ENCODE peak calls at places on chromosome 14, in seven cellular contexts. One of them, this sample, is unnamed.

GRCh38 chr14:78088941-78089340 is 81.2 kb upstream of the NRXN3 start:
- DNase-seq in lower lobe of right lung: no peak
- DNase-seq in colonic mucosa: no peak
- DNase-seq in left ventricle myocardium inferior: no peak
- DNase-seq in SJCRH30: peak
- DNase-seq in astrocyte: no peak
- DNase-seq in sigmoid colon: no peak
- DNase-seq in this sample: no peak

GRCh38 chr14:67623114-67623513 is 3.4 kb downstream of the ARG2 start:
- DNase-seq in colonic mucosa: no peak
- DNase-seq in sigmoid colon: no peak
- DNase-seq in astrocyte: peak
- DNase-seq in SJCRH30: no peak
- DNase-seq in lower lobe of right lung: no peak
- DNase-seq in left ventricle myocardium inferior: no peak
- DNase-seq in this sample: no peak

GRCh38 chr14:85535916-85536834 is 6.2 kb downstream of the FLRT2 start:
- DNase-seq in sigmoid colon: no peak
- DNase-seq in astrocyte: peak
- DNase-seq in SJCRH30: no peak
- DNase-seq in colonic mucosa: no peak
- DNase-seq in left ventricle myocardium inferior: no peak
- DNase-seq in lower lobe of right lung: no peak
- DNase-seq in this sample: no peak

GRCh38 chr14:68367444-68368014 is 425.3 kb downstream of the ZFP36L1 start:
- DNase-seq in colonic mucosa: no peak
- DNase-seq in lower lobe of right lung: no peak
- DNase-seq in left ventricle myocardium inferior: no peak
- DNase-seq in SJCRH30: no peak
- DNase-seq in astrocyte: peak
- DNase-seq in sigmoid colon: no peak
- DNase-seq in this sample: no peak

GRCh38 chr14:46487582-46488350 is 163.8 kb downstream of the RPL10L start:
- DNase-seq in left ventricle myocardium inferior: no peak
- DNase-seq in astrocyte: no peak
- DNase-seq in sigmoid colon: no peak
- DNase-seq in lower lobe of right lung: no peak
- DNase-seq in SJCRH30: no peak
- DNase-seq in colonic mucosa: no peak
- DNase-seq in this sample: no peak

GRCh38 chr14:96481731-96482314 is 20.4 kb upstream of the PAPOLA start:
- DNase-seq in left ventricle myocardium inferior: no peak
- DNase-seq in astrocyte: no peak
- DNase-seq in sigmoid colon: no peak
- DNase-seq in colonic mucosa: no peak
- DNase-seq in lower lobe of right lung: no peak
- DNase-seq in SJCRH30: no peak
- DNase-seq in this sample: no peak

GRCh38 chr14:90959344-90959743 is 101.1 kb downstream of the RPS6KA5 start:
- DNase-seq in colonic mucosa: no peak
- DNase-seq in sigmoid colon: no peak
- DNase-seq in astrocyte: no peak
- DNase-seq in lower lobe of right lung: no peak
- DNase-seq in left ventricle myocardium inferior: no peak
- DNase-seq in SJCRH30: no peak
- DNase-seq in this sample: no peak

GRCh38 chr14:94052662-94053061 is 26.5 kb downstream of the OTUB2 start:
- DNase-seq in colonic mucosa: no peak
- DNase-seq in left ventricle myocardium inferior: no peak
- DNase-seq in astrocyte: no peak
- DNase-seq in sigmoid colon: no peak
- DNase-seq in lower lobe of right lung: no peak
- DNase-seq in SJCRH30: no peak
- DNase-seq in this sample: no peak

GRCh38 chr14:94129111-94129757 is at the start of gene IFI27L2:
- DNase-seq in colonic mucosa: peak
- DNase-seq in sigmoid colon: peak
- DNase-seq in left ventricle myocardium inferior: peak
- DNase-seq in SJCRH30: peak
- DNase-seq in lower lobe of right lung: peak
- DNase-seq in astrocyte: peak
- DNase-seq in this sample: peak

GRCh38 chr14:103085106-103086091 is 1.4 kb downstream of the LBHD2 start:
- DNase-seq in astrocyte: no peak
- DNase-seq in sigmoid colon: no peak
- DNase-seq in left ventricle myocardium inferior: no peak
- DNase-seq in SJCRH30: no peak
- DNase-seq in colonic mucosa: no peak
- DNase-seq in lower lobe of right lung: no peak
- DNase-seq in this sample: no peak

GRCh38 chr14:54450535-54450934 is 9.4 kb upstream of the CNIH1 start:
- DNase-seq in sigmoid colon: no peak
- DNase-seq in astrocyte: peak
- DNase-seq in left ventricle myocardium inferior: no peak
- DNase-seq in lower lobe of right lung: peak
- DNase-seq in SJCRH30: no peak
- DNase-seq in colonic mucosa: no peak
- DNase-seq in this sample: no peak

GRCh38 chr14:67674480-67675218 is at the start of gene VTI1B:
- DNase-seq in sigmoid colon: peak
- DNase-seq in SJCRH30: peak
- DNase-seq in left ventricle myocardium inferior: peak
- DNase-seq in colonic mucosa: peak
- DNase-seq in astrocyte: peak
- DNase-seq in lower lobe of right lung: peak
- DNase-seq in this sample: peak

GRCh38 chr14:67526676-67527459 is 6.2 kb upstream of the PLEKHH1 start:
- DNase-seq in astrocyte: peak
- DNase-seq in SJCRH30: peak
- DNase-seq in left ventricle myocardium inferior: no peak
- DNase-seq in colonic mucosa: peak
- DNase-seq in sigmoid colon: no peak
- DNase-seq in lower lobe of right lung: no peak
- DNase-seq in this sample: peak

GRCh38 chr14:105858676-105859025 is 332.3 kb downstream of the TMEM121 start:
- DNase-seq in SJCRH30: no peak
- DNase-seq in sigmoid colon: no peak
- DNase-seq in lower lobe of right lung: peak
- DNase-seq in left ventricle myocardium inferior: peak
- DNase-seq in colonic mucosa: no peak
- DNase-seq in astrocyte: no peak
- DNase-seq in this sample: peak

GRCh38 chr14:37081220-37081619 is 91.2 kb downstream of the SLC25A21 start:
- DNase-seq in lower lobe of right lung: no peak
- DNase-seq in astrocyte: peak
- DNase-seq in colonic mucosa: no peak
- DNase-seq in SJCRH30: no peak
- DNase-seq in left ventricle myocardium inferior: no peak
- DNase-seq in sigmoid colon: no peak
- DNase-seq in this sample: no peak

GRCh38 chr14:98082833-98083232 is 1189.2 kb downstream of the BCL11B start:
- DNase-seq in lower lobe of right lung: no peak
- DNase-seq in colonic mucosa: no peak
- DNase-seq in left ventricle myocardium inferior: no peak
- DNase-seq in SJCRH30: no peak
- DNase-seq in astrocyte: no peak
- DNase-seq in sigmoid colon: no peak
- DNase-seq in this sample: no peak

GRCh38 chr14:102033241-102033640 is 53.6 kb downstream of the HSP90AA1 start:
- DNase-seq in astrocyte: no peak
- DNase-seq in colonic mucosa: no peak
- DNase-seq in lower lobe of right lung: no peak
- DNase-seq in SJCRH30: no peak
- DNase-seq in sigmoid colon: no peak
- DNase-seq in left ventricle myocardium inferior: no peak
- DNase-seq in this sample: no peak

GRCh38 chr14:98163285-98163741 is 1108.7 kb downstream of the BCL11B start:
- DNase-seq in colonic mucosa: no peak
- DNase-seq in astrocyte: no peak
- DNase-seq in lower lobe of right lung: no peak
- DNase-seq in sigmoid colon: no peak
- DNase-seq in left ventricle myocardium inferior: no peak
- DNase-seq in SJCRH30: no peak
- DNase-seq in this sample: no peak

GRCh38 chr14:65184032-65184764 is 81.9 kb upstream of the MAX start:
- DNase-seq in SJCRH30: no peak
- DNase-seq in colonic mucosa: no peak
- DNase-seq in sigmoid colon: no peak
- DNase-seq in lower lobe of right lung: no peak
- DNase-seq in left ventricle myocardium inferior: no peak
- DNase-seq in astrocyte: peak
- DNase-seq in this sample: no peak

GRCh38 chr14:96269359-96269710 is 13.3 kb downstream of the BDKRB1 start:
- DNase-seq in sigmoid colon: no peak
- DNase-seq in astrocyte: no peak
- DNase-seq in left ventricle myocardium inferior: no peak
- DNase-seq in SJCRH30: no peak
- DNase-seq in colonic mucosa: no peak
- DNase-seq in lower lobe of right lung: no peak
- DNase-seq in this sample: no peak

GRCh38 chr14:50659327-50659974 is 8.7 kb downstream of the SAV1 start:
- DNase-seq in lower lobe of right lung: no peak
- DNase-seq in colonic mucosa: no peak
- DNase-seq in sigmoid colon: no peak
- DNase-seq in SJCRH30: no peak
- DNase-seq in astrocyte: no peak
- DNase-seq in left ventricle myocardium inferior: no peak
- DNase-seq in this sample: no peak

GRCh38 chr14:69928111-69928523 is 48.9 kb downstream of the SMOC1 start:
- DNase-seq in astrocyte: peak
- DNase-seq in SJCRH30: no peak
- DNase-seq in sigmoid colon: no peak
- DNase-seq in left ventricle myocardium inferior: no peak
- DNase-seq in colonic mucosa: no peak
- DNase-seq in lower lobe of right lung: no peak
- DNase-seq in this sample: no peak

GRCh38 chr14:66311935-66312334 is 174.2 kb upstream of the CCDC196 start:
- DNase-seq in lower lobe of right lung: no peak
- DNase-seq in sigmoid colon: no peak
- DNase-seq in SJCRH30: no peak
- DNase-seq in left ventricle myocardium inferior: no peak
- DNase-seq in colonic mucosa: no peak
- DNase-seq in astrocyte: no peak
- DNase-seq in this sample: no peak

GRCh38 chr14:74697976-74698375 is 14.9 kb downstream of the AREL1 start:
- DNase-seq in SJCRH30: no peak
- DNase-seq in sigmoid colon: no peak
- DNase-seq in astrocyte: no peak
- DNase-seq in lower lobe of right lung: no peak
- DNase-seq in colonic mucosa: no peak
- DNase-seq in left ventricle myocardium inferior: no peak
- DNase-seq in this sample: no peak
- H3K27ac ChIP-seq in SJCRH30: no peak
- H3K27ac ChIP-seq in sigmoid colon: no peak
- H3K27ac ChIP-seq in astrocyte: peak
- H3K27ac ChIP-seq in lower lobe of right lung: no peak
- H3K27ac ChIP-seq in colonic mucosa: no peak
- H3K27ac ChIP-seq in left ventricle myocardium inferior: no peak
- H3K27ac ChIP-seq in this sample: no peak

DNA sequence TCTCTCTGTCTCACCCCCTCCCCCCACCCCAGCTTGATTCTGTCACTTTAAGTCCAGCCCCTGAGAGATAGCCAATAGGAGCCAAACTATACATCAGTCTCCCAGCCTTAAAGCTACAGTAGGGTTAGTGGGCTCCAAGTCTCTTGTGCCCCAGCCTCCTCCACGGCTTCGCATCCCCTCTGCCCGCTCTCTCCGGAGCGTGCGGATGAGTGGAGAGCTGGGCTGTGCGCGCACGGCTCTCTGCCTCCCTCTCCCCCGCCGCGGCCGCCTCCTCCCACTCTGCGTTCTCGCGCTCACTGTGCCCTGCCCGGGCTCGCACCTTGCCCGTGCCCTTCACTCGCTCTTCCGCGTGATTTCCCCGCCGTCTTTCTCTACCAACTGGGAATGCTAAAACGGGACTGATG is at the start of gene ESRRB:
- DNase-seq in left ventricle myocardium inferior: no peak
- DNase-seq in colonic mucosa: no peak
- DNase-seq in SJCRH30: no peak
- DNase-seq in lower lobe of right lung: no peak
- DNase-seq in astrocyte: no peak
- DNase-seq in sigmoid colon: no peak
- DNase-seq in this sample: no peak
- H3K4me3 ChIP-seq in left ventricle myocardium inferior: peak
- H3K4me3 ChIP-seq in colonic mucosa: no peak
- H3K4me3 ChIP-seq in SJCRH30: no peak
- H3K4me3 ChIP-seq in lower lobe of right lung: peak
- H3K4me3 ChIP-seq in astrocyte: peak
- H3K4me3 ChIP-seq in sigmoid colon: peak
- H3K4me3 ChIP-seq in this sample: peak

DNA sequence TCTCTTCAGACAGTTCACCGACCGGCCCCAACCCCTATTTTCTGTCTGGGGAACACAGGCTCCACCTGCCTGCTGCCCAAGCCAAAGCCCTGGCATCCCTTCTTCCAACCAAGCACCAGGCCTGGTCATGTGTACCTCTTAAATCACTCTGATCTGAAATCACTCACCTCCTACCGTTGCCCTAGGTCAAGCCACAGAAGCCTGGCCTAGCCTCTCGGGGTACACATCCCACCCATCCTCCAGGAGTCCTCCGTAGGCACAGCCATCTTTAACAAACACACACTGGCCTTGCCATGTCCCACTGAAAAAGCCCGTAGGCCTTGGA is 81.8 kb downstream of the IRF2BPL start:
- DNase-seq in astrocyte: no peak
- DNase-seq in sigmoid colon: no peak
- DNase-seq in lower lobe of right lung: no peak
- DNase-seq in colonic mucosa: no peak
- DNase-seq in SJCRH30: no peak
- DNase-seq in left ventricle myocardium inferior: no peak
- DNase-seq in this sample: no peak
- H3K27ac ChIP-seq in astrocyte: peak
- H3K27ac ChIP-seq in sigmoid colon: peak
- H3K27ac ChIP-seq in lower lobe of right lung: peak
- H3K27ac ChIP-seq in colonic mucosa: peak
- H3K27ac ChIP-seq in SJCRH30: peak
- H3K27ac ChIP-seq in left ventricle myocardium inferior: peak
- H3K27ac ChIP-seq in this sample: peak

GRCh38 chr14:104458845-104459244 is 120.7 kb upstream of the C14orf180 start:
- DNase-seq in colonic mucosa: peak
- DNase-seq in astrocyte: no peak
- DNase-seq in SJCRH30: no peak
- DNase-seq in lower lobe of right lung: no peak
- DNase-seq in sigmoid colon: no peak
- DNase-seq in left ventricle myocardium inferior: no peak
- DNase-seq in this sample: no peak

GRCh38 chr14:104462651-104463630 is 116.6 kb upstream of the C14orf180 start:
- DNase-seq in left ventricle myocardium inferior: no peak
- DNase-seq in colonic mucosa: no peak
- DNase-seq in sigmoid colon: no peak
- DNase-seq in astrocyte: no peak
- DNase-seq in SJCRH30: no peak
- DNase-seq in lower lobe of right lung: no peak
- DNase-seq in this sample: no peak

GRCh38 chr14:104464907-104465306 is 114.7 kb upstream of the C14orf180 start:
- DNase-seq in sigmoid colon: no peak
- DNase-seq in lower lobe of right lung: peak
- DNase-seq in astrocyte: no peak
- DNase-seq in left ventricle myocardium inferior: no peak
- DNase-seq in SJCRH30: no peak
- DNase-seq in colonic mucosa: no peak
- DNase-seq in this sample: no peak

GRCh38 chr14:104460920-104461651 is 118.5 kb upstream of the C14orf180 start:
- DNase-seq in left ventricle myocardium inferior: no peak
- DNase-seq in lower lobe of right lung: peak
- DNase-seq in sigmoid colon: no peak
- DNase-seq in SJCRH30: no peak
- DNase-seq in astrocyte: no peak
- DNase-seq in colonic mucosa: peak
- DNase-seq in this sample: no peak

GRCh38 chr14:104461676-104462443 is 117.7 kb upstream of the C14orf180 start:
- DNase-seq in astrocyte: no peak
- DNase-seq in left ventricle myocardium inferior: no peak
- DNase-seq in lower lobe of right lung: peak
- DNase-seq in SJCRH30: no peak
- DNase-seq in sigmoid colon: no peak
- DNase-seq in colonic mucosa: peak
- DNase-seq in this sample: no peak
- H3K4me3 ChIP-seq in astrocyte: no peak
- H3K4me3 ChIP-seq in left ventricle myocardium inferior: peak
- H3K4me3 ChIP-seq in lower lobe of right lung: peak
- H3K4me3 ChIP-seq in SJCRH30: no peak
- H3K4me3 ChIP-seq in sigmoid colon: peak
- H3K4me3 ChIP-seq in colonic mucosa: no peak
- H3K4me3 ChIP-seq in this sample: peak